ENCODE peak calls at places on chromosome 9, in four cellular contexts. M is omental fat pad, X is GM06990, P is OCI-LY7. D is an unnamed sample.

GRCh38 chr9:103586721-103587120 is 507.4 kb upstream of the SMC2 start:
- DNase-seq in P (no peak), X (no peak), M (no peak), D (no peak)

GRCh38 chr9:128114326-128115186 is 13.0 kb downstream of the PTGES2 start:
- DNase-seq in X (no peak), P (no peak), M (no peak), D (no peak)

GRCh38 chr9:128125575-128126354 is 1.8 kb downstream of the PTGES2 start:
- DNase-seq in P (peak), M (no peak), X (no peak), D (no peak)

GRCh38 chr9:115591584-115591984 is 473.6 kb upstream of the TNC start:
- DNase-seq in X (peak), M (no peak), P (peak), D (no peak)

GRCh38 chr9:91789941-91790340 is 160.1 kb downstream of the ROR2 start:
- DNase-seq in P (no peak), M (peak), X (no peak), D (no peak)

GRCh38 chr9:89675403-89675771 is 70.6 kb downstream of the GADD45G start:
- DNase-seq in X (no peak), P (no peak), M (no peak), D (no peak)

GRCh38 chr9:92208693-92209524 is 84.6 kb downstream of the IARS1 start:
- DNase-seq in X (no peak), M (no peak), P (no peak), D (no peak)

GRCh38 chr9:131954299-131954698 is 125.4 kb downstream of the MED27 start:
- DNase-seq in P (peak), X (no peak), M (no peak), D (no peak)

GRCh38 chr9:107626118-107626517 is 136.5 kb upstream of the KLF4 start:
- DNase-seq in X (no peak), M (no peak), P (no peak), D (no peak)

GRCh38 chr9:15308511-15308910 is 1.5 kb upstream of the TTC39B start:
- DNase-seq in P (no peak), M (no peak), X (no peak), D (no peak)

GRCh38 chr9:71587576-71588362 is 180.5 kb downstream of the CEMIP2 start:
- DNase-seq in M (no peak), X (no peak), P (no peak), D (no peak)

GRCh38 chr9:86406366-86406765 is 52.2 kb upstream of the TUT7 start:
- DNase-seq in P (no peak), X (no peak), M (no peak), D (no peak)

GRCh38 chr9:130078547-130078946 is 24.8 kb downstream of the GPR107 start:
- DNase-seq in X (no peak), M (no peak), P (no peak), D (no peak)

GRCh38 chr9:73916016-73916673 is 581.0 kb upstream of the RORB start:
- DNase-seq in M (no peak), X (no peak), P (no peak), D (no peak)

GRCh38 chr9:84315278-84315877 is 25.2 kb downstream of the SLC28A3 start:
- DNase-seq in P (peak), X (no peak), M (no peak), D (peak)

GRCh38 chr9:82606761-82607382 is 456.1 kb downstream of the RASEF start:
- DNase-seq in P (peak), X (no peak), M (no peak), D (no peak)

GRCh38 chr9:132078369-132079356 is 1.0 kb downstream of the MED27 start:
- DNase-seq in X (peak), M (peak), P (peak), D (no peak)

GRCh38 chr9:106286249-106286648 is 576.7 kb upstream of the ZNF462 start:
- DNase-seq in M (no peak), X (no peak), P (no peak), D (peak)

GRCh38 chr9:79473704-79474103 is 98.1 kb upstream of the TLE4 start:
- DNase-seq in X (no peak), P (no peak), M (no peak), D (no peak)

GRCh38 chr9:107942870-107943269 is 453.3 kb upstream of the KLF4 start:
- DNase-seq in M (no peak), X (no peak), P (peak), D (no peak)

GRCh38 chr9:15541862-15542261 is 11.0 kb upstream of the CCDC171 start:
- DNase-seq in X (no peak), M (no peak), P (no peak), D (no peak)

GRCh38 chr9:27861887-27862286 is 288.6 kb upstream of the C9orf72 start:
- DNase-seq in P (no peak), X (no peak), M (no peak), D (no peak)

GRCh38 chr9:34712140-34712539 is 2.2 kb upstream of the CCL21 start:
- DNase-seq in X (no peak), P (no peak), M (no peak), D (no peak)

GRCh38 chr9:75238311-75238976 is 150.1 kb downstream of the OSTF1 start:
- DNase-seq in P (peak), M (no peak), X (peak), D (peak)

GRCh38 chr9:99162759-99163364 is 57.9 kb downstream of the TGFBR1 start:
- DNase-seq in M (no peak), P (peak), X (no peak), D (no peak)

GRCh38 chr9:34606190-34606589 is 5.7 kb downstream of the RPP25L start:
- DNase-seq in M (no peak), P (no peak), X (no peak), D (no peak)

GRCh38 chr9:134670042-134670525 is 28.5 kb downstream of the COL5A1 start:
- DNase-seq in X (no peak), M (no peak), P (no peak), D (no peak)

GRCh38 chr9:16013826-16014225 is 461.0 kb downstream of the CCDC171 start:
- DNase-seq in X (no peak), P (no peak), M (no peak), D (no peak)

GRCh38 chr9:69145148-69145547 is 28.9 kb upstream of the TJP2 start:
- DNase-seq in M (no peak), X (no peak), P (no peak), D (no peak)

GRCh38 chr9:69147041-69147834 is 26.8 kb upstream of the TJP2 start:
- DNase-seq in X (no peak), P (no peak), M (no peak), D (no peak)

GRCh38 chr9:69151506-69151905 is 22.6 kb upstream of the TJP2 start:
- DNase-seq in X (no peak), P (no peak), M (no peak), D (no peak)

GRCh38 chr9:69153707-69154521 is 20.2 kb upstream of the TJP2 start:
- DNase-seq in P (no peak), M (no peak), X (no peak), D (no peak)

DNA sequence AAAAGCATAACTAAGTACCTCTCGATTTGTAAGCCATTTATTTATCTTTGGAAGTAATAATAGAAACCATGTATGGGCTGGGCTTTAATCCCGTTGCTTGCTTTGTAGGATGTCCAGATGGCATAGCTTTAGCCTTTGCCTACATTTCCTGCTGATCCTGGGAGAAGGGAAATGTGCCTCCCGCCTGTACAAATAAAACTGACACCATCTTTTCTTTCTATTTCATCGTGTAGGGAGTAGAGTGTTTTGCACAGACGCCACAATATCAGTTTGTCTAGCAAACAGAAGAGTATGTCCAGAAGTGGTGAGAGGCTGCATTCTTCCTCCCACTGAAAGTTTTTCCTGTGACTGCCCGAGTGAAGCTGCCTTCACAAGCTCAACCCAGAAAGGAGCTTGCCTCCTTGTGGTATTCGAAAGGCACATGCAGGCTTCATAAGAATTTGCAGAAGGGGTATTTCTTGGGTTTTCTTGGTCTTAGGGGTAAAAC is 24.7 kb upstream of the TJP2 start:
- DNase-seq in X (no peak), P (no peak), M (no peak), D (no peak)
- TF ChIP-seq CTCF in X (no peak), P (no peak), M (no peak), D (no peak)

GRCh38 chr9:31799953-31800609 is 584.4 kb upstream of the ACO1 start:
- DNase-seq in P (peak), M (no peak), X (no peak), D (no peak)
- TF ChIP-seq CTCF in P (peak), M (no peak), X (peak), D (peak)

GRCh38 chr9:1051286-1052118 is 1.3 kb downstream of the DMRT2 start:
- DNase-seq in M (no peak), X (no peak), P (peak), D (no peak)
- TF ChIP-seq CTCF in M (no peak), X (peak), P (peak), D (peak)

DNA sequence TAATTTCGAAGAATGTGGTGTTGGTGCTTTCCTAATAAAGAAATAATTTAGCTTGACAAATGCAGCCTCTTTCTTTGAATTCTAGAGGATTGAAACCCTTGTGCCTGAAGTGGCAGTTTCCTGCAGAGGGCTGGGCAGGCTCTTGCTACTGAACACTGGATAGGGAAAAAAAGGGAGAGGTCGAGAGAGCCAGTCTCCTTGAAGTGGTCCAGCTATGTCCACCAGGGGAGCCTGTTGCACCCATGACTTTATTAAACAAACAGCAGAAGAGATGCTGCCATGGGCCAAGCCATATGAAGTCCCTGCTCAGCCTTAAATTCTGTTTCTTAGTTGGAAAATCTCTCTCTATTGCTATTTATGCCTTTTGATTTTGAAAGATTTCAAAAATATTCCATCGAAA is 178.4 kb downstream of the SMARCA2 start:
- DNase-seq in P (no peak), X (no peak), M (no peak), D (no peak)
- TF ChIP-seq CTCF in P (no peak), X (peak), M (no peak), D (no peak)

D was measured in D721Med.